ENCODE peak calls at places on chromosome 17, in eight cellular contexts. One of them, this sample, is unnamed.

GRCh38 chr17:60079401-60079861 is 710 bp upstream of the HEATR6 start:
- DNase-seq in stimulated activated CD4-positive, alpha-beta T cell treated with anti-CD3 and anti-CD28 coated beads, Interleukin-2, amount 100 ng/mL, for 48 hours: no peak
- DNase-seq in activated T-helper 2 cell treated with anti-CD3 and anti-CD28 coated beads, Interferon-gamma antibody, Interleukin-2, Interleukin-4, amounts not matched to agents 10 μg/mL and 5 μg/mL and 100 μg/mL, durations not matched to agents 14 hours and 24 hours and 36 hours: no peak
- DNase-seq in activated CD8-positive, alpha-beta memory T cell treated with anti-CD3 and anti-CD28 coated beads, Interleukin-2, amount 50 U/mL, for 4 hours: no peak
- DNase-seq in mucosa of gallbladder: no peak
- DNase-seq in HT1080: peak; percentile 53
- DNase-seq in ureter: no peak
- DNase-seq in adrenal gland: no peak
- DNase-seq in this sample: no peak

GRCh38 chr17:46870116-46870803 is 18.9 kb downstream of the WNT9B start:
- DNase-seq in stimulated activated CD4-positive, alpha-beta T cell treated with anti-CD3 and anti-CD28 coated beads, Interleukin-2, amount 100 ng/mL, for 48 hours: no peak
- DNase-seq in activated T-helper 2 cell treated with anti-CD3 and anti-CD28 coated beads, Interferon-gamma antibody, Interleukin-2, Interleukin-4, amounts not matched to agents 10 μg/mL and 5 μg/mL and 100 μg/mL, durations not matched to agents 14 hours and 24 hours and 36 hours: no peak
- DNase-seq in activated CD8-positive, alpha-beta memory T cell treated with anti-CD3 and anti-CD28 coated beads, Interleukin-2, amount 50 U/mL, for 4 hours: no peak
- DNase-seq in mucosa of gallbladder: peak; percentile 40
- DNase-seq in HT1080: no peak
- DNase-seq in ureter: no peak
- DNase-seq in adrenal gland: no peak
- DNase-seq in this sample: no peak

GRCh38 chr17:44501866-44502265 is 1.3 kb downstream of the GPATCH8 start:
- DNase-seq in stimulated activated CD4-positive, alpha-beta T cell treated with anti-CD3 and anti-CD28 coated beads, Interleukin-2, amount 100 ng/mL, for 48 hours: no peak
- DNase-seq in activated T-helper 2 cell treated with anti-CD3 and anti-CD28 coated beads, Interferon-gamma antibody, Interleukin-2, Interleukin-4, amounts not matched to agents 10 μg/mL and 5 μg/mL and 100 μg/mL, durations not matched to agents 14 hours and 24 hours and 36 hours: no peak
- DNase-seq in activated CD8-positive, alpha-beta memory T cell treated with anti-CD3 and anti-CD28 coated beads, Interleukin-2, amount 50 U/mL, for 4 hours: no peak
- DNase-seq in mucosa of gallbladder: no peak
- DNase-seq in HT1080: peak; percentile 22
- DNase-seq in ureter: no peak
- DNase-seq in adrenal gland: no peak
- DNase-seq in this sample: no peak

GRCh38 chr17:14321980-14322776 is 21.3 kb downstream of the HS3ST3B1 start:
- DNase-seq in stimulated activated CD4-positive, alpha-beta T cell treated with anti-CD3 and anti-CD28 coated beads, Interleukin-2, amount 100 ng/mL, for 48 hours: no peak
- DNase-seq in activated T-helper 2 cell treated with anti-CD3 and anti-CD28 coated beads, Interferon-gamma antibody, Interleukin-2, Interleukin-4, amounts not matched to agents 10 μg/mL and 5 μg/mL and 100 μg/mL, durations not matched to agents 14 hours and 24 hours and 36 hours: no peak
- DNase-seq in activated CD8-positive, alpha-beta memory T cell treated with anti-CD3 and anti-CD28 coated beads, Interleukin-2, amount 50 U/mL, for 4 hours: no peak
- DNase-seq in mucosa of gallbladder: no peak
- DNase-seq in HT1080: peak; percentile 37
- DNase-seq in ureter: no peak
- DNase-seq in adrenal gland: no peak
- DNase-seq in this sample: no peak

GRCh38 chr17:45430006-45430737 is 2.5 kb downstream of the ARHGAP27 start:
- DNase-seq in stimulated activated CD4-positive, alpha-beta T cell treated with anti-CD3 and anti-CD28 coated beads, Interleukin-2, amount 100 ng/mL, for 48 hours: no peak
- DNase-seq in activated T-helper 2 cell treated with anti-CD3 and anti-CD28 coated beads, Interferon-gamma antibody, Interleukin-2, Interleukin-4, amounts not matched to agents 10 μg/mL and 5 μg/mL and 100 μg/mL, durations not matched to agents 14 hours and 24 hours and 36 hours: no peak
- DNase-seq in activated CD8-positive, alpha-beta memory T cell treated with anti-CD3 and anti-CD28 coated beads, Interleukin-2, amount 50 U/mL, for 4 hours: no peak
- DNase-seq in mucosa of gallbladder: no peak
- DNase-seq in HT1080: no peak
- DNase-seq in ureter: no peak
- DNase-seq in adrenal gland: no peak
- DNase-seq in this sample: no peak

GRCh38 chr17:13647551-13647950 is 45.8 kb upstream of the HS3ST3A1 start:
- DNase-seq in stimulated activated CD4-positive, alpha-beta T cell treated with anti-CD3 and anti-CD28 coated beads, Interleukin-2, amount 100 ng/mL, for 48 hours: no peak
- DNase-seq in activated T-helper 2 cell treated with anti-CD3 and anti-CD28 coated beads, Interferon-gamma antibody, Interleukin-2, Interleukin-4, amounts not matched to agents 10 μg/mL and 5 μg/mL and 100 μg/mL, durations not matched to agents 14 hours and 24 hours and 36 hours: no peak
- DNase-seq in activated CD8-positive, alpha-beta memory T cell treated with anti-CD3 and anti-CD28 coated beads, Interleukin-2, amount 50 U/mL, for 4 hours: no peak
- DNase-seq in mucosa of gallbladder: no peak
- DNase-seq in HT1080: no peak
- DNase-seq in ureter: no peak
- DNase-seq in adrenal gland: no peak
- DNase-seq in this sample: no peak

GRCh38 chr17:61205931-61206330 is 193.7 kb upstream of the TBX2 start:
- DNase-seq in stimulated activated CD4-positive, alpha-beta T cell treated with anti-CD3 and anti-CD28 coated beads, Interleukin-2, amount 100 ng/mL, for 48 hours: no peak
- DNase-seq in activated T-helper 2 cell treated with anti-CD3 and anti-CD28 coated beads, Interferon-gamma antibody, Interleukin-2, Interleukin-4, amounts not matched to agents 10 μg/mL and 5 μg/mL and 100 μg/mL, durations not matched to agents 14 hours and 24 hours and 36 hours: no peak
- DNase-seq in activated CD8-positive, alpha-beta memory T cell treated with anti-CD3 and anti-CD28 coated beads, Interleukin-2, amount 50 U/mL, for 4 hours: no peak
- DNase-seq in mucosa of gallbladder: no peak
- DNase-seq in HT1080: peak; percentile 18
- DNase-seq in ureter: no peak
- DNase-seq in adrenal gland: no peak
- DNase-seq in this sample: no peak

GRCh38 chr17:14389656-14390055 is 88.8 kb downstream of the HS3ST3B1 start:
- DNase-seq in stimulated activated CD4-positive, alpha-beta T cell treated with anti-CD3 and anti-CD28 coated beads, Interleukin-2, amount 100 ng/mL, for 48 hours: no peak
- DNase-seq in activated T-helper 2 cell treated with anti-CD3 and anti-CD28 coated beads, Interferon-gamma antibody, Interleukin-2, Interleukin-4, amounts not matched to agents 10 μg/mL and 5 μg/mL and 100 μg/mL, durations not matched to agents 14 hours and 24 hours and 36 hours: no peak
- DNase-seq in activated CD8-positive, alpha-beta memory T cell treated with anti-CD3 and anti-CD28 coated beads, Interleukin-2, amount 50 U/mL, for 4 hours: no peak
- DNase-seq in mucosa of gallbladder: no peak
- DNase-seq in HT1080: no peak
- DNase-seq in ureter: no peak
- DNase-seq in adrenal gland: no peak
- DNase-seq in this sample: no peak

GRCh38 chr17:5500247-5500803 is 14.0 kb downstream of the MIS12 start:
- DNase-seq in stimulated activated CD4-positive, alpha-beta T cell treated with anti-CD3 and anti-CD28 coated beads, Interleukin-2, amount 100 ng/mL, for 48 hours: no peak
- DNase-seq in activated T-helper 2 cell treated with anti-CD3 and anti-CD28 coated beads, Interferon-gamma antibody, Interleukin-2, Interleukin-4, amounts not matched to agents 10 μg/mL and 5 μg/mL and 100 μg/mL, durations not matched to agents 14 hours and 24 hours and 36 hours: no peak
- DNase-seq in activated CD8-positive, alpha-beta memory T cell treated with anti-CD3 and anti-CD28 coated beads, Interleukin-2, amount 50 U/mL, for 4 hours: no peak
- DNase-seq in mucosa of gallbladder: no peak
- DNase-seq in HT1080: no peak
- DNase-seq in ureter: no peak
- DNase-seq in adrenal gland: no peak
- DNase-seq in this sample: no peak

GRCh38 chr17:72476575-72476986 is 355.8 kb downstream of the SOX9 start:
- DNase-seq in stimulated activated CD4-positive, alpha-beta T cell treated with anti-CD3 and anti-CD28 coated beads, Interleukin-2, amount 100 ng/mL, for 48 hours: no peak
- DNase-seq in activated T-helper 2 cell treated with anti-CD3 and anti-CD28 coated beads, Interferon-gamma antibody, Interleukin-2, Interleukin-4, amounts not matched to agents 10 μg/mL and 5 μg/mL and 100 μg/mL, durations not matched to agents 14 hours and 24 hours and 36 hours: no peak
- DNase-seq in activated CD8-positive, alpha-beta memory T cell treated with anti-CD3 and anti-CD28 coated beads, Interleukin-2, amount 50 U/mL, for 4 hours: no peak
- DNase-seq in mucosa of gallbladder: no peak
- DNase-seq in HT1080: no peak
- DNase-seq in ureter: no peak
- DNase-seq in adrenal gland: no peak
- DNase-seq in this sample: no peak

GRCh38 chr17:40705567-40705966 is 2.0 kb upstream of the KRT24 start:
- DNase-seq in stimulated activated CD4-positive, alpha-beta T cell treated with anti-CD3 and anti-CD28 coated beads, Interleukin-2, amount 100 ng/mL, for 48 hours: no peak
- DNase-seq in activated T-helper 2 cell treated with anti-CD3 and anti-CD28 coated beads, Interferon-gamma antibody, Interleukin-2, Interleukin-4, amounts not matched to agents 10 μg/mL and 5 μg/mL and 100 μg/mL, durations not matched to agents 14 hours and 24 hours and 36 hours: no peak
- DNase-seq in activated CD8-positive, alpha-beta memory T cell treated with anti-CD3 and anti-CD28 coated beads, Interleukin-2, amount 50 U/mL, for 4 hours: no peak
- DNase-seq in mucosa of gallbladder: no peak
- DNase-seq in HT1080: no peak
- DNase-seq in ureter: no peak
- DNase-seq in adrenal gland: no peak
- DNase-seq in this sample: no peak

GRCh38 chr17:28552201-28552999 is at the start of gene UNC119:
- DNase-seq in stimulated activated CD4-positive, alpha-beta T cell treated with anti-CD3 and anti-CD28 coated beads, Interleukin-2, amount 100 ng/mL, for 48 hours: peak; percentile 82
- DNase-seq in activated T-helper 2 cell treated with anti-CD3 and anti-CD28 coated beads, Interferon-gamma antibody, Interleukin-2, Interleukin-4, amounts not matched to agents 10 μg/mL and 5 μg/mL and 100 μg/mL, durations not matched to agents 14 hours and 24 hours and 36 hours: peak; percentile 70
- DNase-seq in activated CD8-positive, alpha-beta memory T cell treated with anti-CD3 and anti-CD28 coated beads, Interleukin-2, amount 50 U/mL, for 4 hours: peak; percentile 80
- DNase-seq in mucosa of gallbladder: peak; percentile 74
- DNase-seq in HT1080: peak; percentile 27
- DNase-seq in ureter: peak; percentile 78
- DNase-seq in adrenal gland: peak; percentile 73
- DNase-seq in this sample: no peak

GRCh38 chr17:78351449-78352006 is 8.3 kb downstream of the SOCS3 start:
- DNase-seq in stimulated activated CD4-positive, alpha-beta T cell treated with anti-CD3 and anti-CD28 coated beads, Interleukin-2, amount 100 ng/mL, for 48 hours: no peak
- DNase-seq in activated T-helper 2 cell treated with anti-CD3 and anti-CD28 coated beads, Interferon-gamma antibody, Interleukin-2, Interleukin-4, amounts not matched to agents 10 μg/mL and 5 μg/mL and 100 μg/mL, durations not matched to agents 14 hours and 24 hours and 36 hours: no peak
- DNase-seq in activated CD8-positive, alpha-beta memory T cell treated with anti-CD3 and anti-CD28 coated beads, Interleukin-2, amount 50 U/mL, for 4 hours: no peak
- DNase-seq in mucosa of gallbladder: peak; percentile 92
- DNase-seq in HT1080: no peak
- DNase-seq in ureter: peak; percentile 96
- DNase-seq in adrenal gland: peak; percentile 96
- DNase-seq in this sample: no peak

GRCh38 chr17:4187076-4187475 is 44.1 kb downstream of the CYB5D2 start:
- DNase-seq in stimulated activated CD4-positive, alpha-beta T cell treated with anti-CD3 and anti-CD28 coated beads, Interleukin-2, amount 100 ng/mL, for 48 hours: no peak
- DNase-seq in activated T-helper 2 cell treated with anti-CD3 and anti-CD28 coated beads, Interferon-gamma antibody, Interleukin-2, Interleukin-4, amounts not matched to agents 10 μg/mL and 5 μg/mL and 100 μg/mL, durations not matched to agents 14 hours and 24 hours and 36 hours: no peak
- DNase-seq in activated CD8-positive, alpha-beta memory T cell treated with anti-CD3 and anti-CD28 coated beads, Interleukin-2, amount 50 U/mL, for 4 hours: no peak
- DNase-seq in mucosa of gallbladder: no peak
- DNase-seq in HT1080: no peak
- DNase-seq in ureter: peak; percentile 83
- DNase-seq in adrenal gland: no peak
- DNase-seq in this sample: no peak

GRCh38 chr17:7394452-7395191 is at the start of gene PLSCR3:
- DNase-seq in stimulated activated CD4-positive, alpha-beta T cell treated with anti-CD3 and anti-CD28 coated beads, Interleukin-2, amount 100 ng/mL, for 48 hours: peak; percentile 82
- DNase-seq in activated T-helper 2 cell treated with anti-CD3 and anti-CD28 coated beads, Interferon-gamma antibody, Interleukin-2, Interleukin-4, amounts not matched to agents 10 μg/mL and 5 μg/mL and 100 μg/mL, durations not matched to agents 14 hours and 24 hours and 36 hours: peak; percentile 80
- DNase-seq in activated CD8-positive, alpha-beta memory T cell treated with anti-CD3 and anti-CD28 coated beads, Interleukin-2, amount 50 U/mL, for 4 hours: peak; percentile 84
- DNase-seq in mucosa of gallbladder: peak; percentile 87
- DNase-seq in HT1080: peak; percentile 84
- DNase-seq in ureter: peak; percentile 90
- DNase-seq in adrenal gland: peak; percentile 90
- DNase-seq in this sample: peak; percentile 47

GRCh38 chr17:35788504-35788998 is 6.9 kb downstream of the MMP28 start:
- DNase-seq in stimulated activated CD4-positive, alpha-beta T cell treated with anti-CD3 and anti-CD28 coated beads, Interleukin-2, amount 100 ng/mL, for 48 hours: no peak
- DNase-seq in activated T-helper 2 cell treated with anti-CD3 and anti-CD28 coated beads, Interferon-gamma antibody, Interleukin-2, Interleukin-4, amounts not matched to agents 10 μg/mL and 5 μg/mL and 100 μg/mL, durations not matched to agents 14 hours and 24 hours and 36 hours: no peak
- DNase-seq in activated CD8-positive, alpha-beta memory T cell treated with anti-CD3 and anti-CD28 coated beads, Interleukin-2, amount 50 U/mL, for 4 hours: no peak
- DNase-seq in mucosa of gallbladder: no peak
- DNase-seq in HT1080: peak; percentile 90
- DNase-seq in ureter: no peak
- DNase-seq in adrenal gland: no peak
- DNase-seq in this sample: no peak

GRCh38 chr17:76080207-76080933 is 1.4 kb downstream of the ZACN start:
- DNase-seq in stimulated activated CD4-positive, alpha-beta T cell treated with anti-CD3 and anti-CD28 coated beads, Interleukin-2, amount 100 ng/mL, for 48 hours: no peak
- DNase-seq in activated T-helper 2 cell treated with anti-CD3 and anti-CD28 coated beads, Interferon-gamma antibody, Interleukin-2, Interleukin-4, amounts not matched to agents 10 μg/mL and 5 μg/mL and 100 μg/mL, durations not matched to agents 14 hours and 24 hours and 36 hours: no peak
- DNase-seq in activated CD8-positive, alpha-beta memory T cell treated with anti-CD3 and anti-CD28 coated beads, Interleukin-2, amount 50 U/mL, for 4 hours: no peak
- DNase-seq in mucosa of gallbladder: no peak
- DNase-seq in HT1080: no peak
- DNase-seq in ureter: no peak
- DNase-seq in adrenal gland: no peak
- DNase-seq in this sample: no peak

GRCh38 chr17:4734857-4735475 is 3.7 kb downstream of the MED11 start:
- DNase-seq in stimulated activated CD4-positive, alpha-beta T cell treated with anti-CD3 and anti-CD28 coated beads, Interleukin-2, amount 100 ng/mL, for 48 hours: no peak
- DNase-seq in activated T-helper 2 cell treated with anti-CD3 and anti-CD28 coated beads, Interferon-gamma antibody, Interleukin-2, Interleukin-4, amounts not matched to agents 10 μg/mL and 5 μg/mL and 100 μg/mL, durations not matched to agents 14 hours and 24 hours and 36 hours: no peak
- DNase-seq in activated CD8-positive, alpha-beta memory T cell treated with anti-CD3 and anti-CD28 coated beads, Interleukin-2, amount 50 U/mL, for 4 hours: no peak
- DNase-seq in mucosa of gallbladder: no peak
- DNase-seq in HT1080: no peak
- DNase-seq in ureter: no peak
- DNase-seq in adrenal gland: no peak
- DNase-seq in this sample: no peak

GRCh38 chr17:44587339-44587738 is 30.1 kb downstream of the FZD2 start:
- DNase-seq in stimulated activated CD4-positive, alpha-beta T cell treated with anti-CD3 and anti-CD28 coated beads, Interleukin-2, amount 100 ng/mL, for 48 hours: no peak
- DNase-seq in activated T-helper 2 cell treated with anti-CD3 and anti-CD28 coated beads, Interferon-gamma antibody, Interleukin-2, Interleukin-4, amounts not matched to agents 10 μg/mL and 5 μg/mL and 100 μg/mL, durations not matched to agents 14 hours and 24 hours and 36 hours: no peak
- DNase-seq in activated CD8-positive, alpha-beta memory T cell treated with anti-CD3 and anti-CD28 coated beads, Interleukin-2, amount 50 U/mL, for 4 hours: no peak
- DNase-seq in mucosa of gallbladder: peak; percentile 63
- DNase-seq in HT1080: peak; percentile 90
- DNase-seq in ureter: peak; percentile 59
- DNase-seq in adrenal gland: peak; percentile 83
- DNase-seq in this sample: no peak

GRCh38 chr17:17062866-17063265 is 20.6 kb downstream of the MPRIP start:
- DNase-seq in stimulated activated CD4-positive, alpha-beta T cell treated with anti-CD3 and anti-CD28 coated beads, Interleukin-2, amount 100 ng/mL, for 48 hours: no peak
- DNase-seq in activated T-helper 2 cell treated with anti-CD3 and anti-CD28 coated beads, Interferon-gamma antibody, Interleukin-2, Interleukin-4, amounts not matched to agents 10 μg/mL and 5 μg/mL and 100 μg/mL, durations not matched to agents 14 hours and 24 hours and 36 hours: no peak
- DNase-seq in activated CD8-positive, alpha-beta memory T cell treated with anti-CD3 and anti-CD28 coated beads, Interleukin-2, amount 50 U/mL, for 4 hours: no peak
- DNase-seq in mucosa of gallbladder: no peak
- DNase-seq in HT1080: no peak
- DNase-seq in ureter: no peak
- DNase-seq in adrenal gland: no peak
- DNase-seq in this sample: no peak

GRCh38 chr17:82314012-82314720 is 3.2 kb downstream of the CD7 start:
- DNase-seq in stimulated activated CD4-positive, alpha-beta T cell treated with anti-CD3 and anti-CD28 coated beads, Interleukin-2, amount 100 ng/mL, for 48 hours: no peak
- DNase-seq in activated T-helper 2 cell treated with anti-CD3 and anti-CD28 coated beads, Interferon-gamma antibody, Interleukin-2, Interleukin-4, amounts not matched to agents 10 μg/mL and 5 μg/mL and 100 μg/mL, durations not matched to agents 14 hours and 24 hours and 36 hours: no peak
- DNase-seq in activated CD8-positive, alpha-beta memory T cell treated with anti-CD3 and anti-CD28 coated beads, Interleukin-2, amount 50 U/mL, for 4 hours: no peak
- DNase-seq in mucosa of gallbladder: no peak
- DNase-seq in HT1080: no peak
- DNase-seq in ureter: no peak
- DNase-seq in adrenal gland: no peak
- DNase-seq in this sample: no peak

GRCh38 chr17:58310511-58311428 is 17.8 kb downstream of the TSPOAP1 start:
- DNase-seq in stimulated activated CD4-positive, alpha-beta T cell treated with anti-CD3 and anti-CD28 coated beads, Interleukin-2, amount 100 ng/mL, for 48 hours: no peak
- DNase-seq in activated T-helper 2 cell treated with anti-CD3 and anti-CD28 coated beads, Interferon-gamma antibody, Interleukin-2, Interleukin-4, amounts not matched to agents 10 μg/mL and 5 μg/mL and 100 μg/mL, durations not matched to agents 14 hours and 24 hours and 36 hours: no peak
- DNase-seq in activated CD8-positive, alpha-beta memory T cell treated with anti-CD3 and anti-CD28 coated beads, Interleukin-2, amount 50 U/mL, for 4 hours: no peak
- DNase-seq in mucosa of gallbladder: peak; percentile 6
- DNase-seq in HT1080: no peak
- DNase-seq in ureter: peak; percentile 36
- DNase-seq in adrenal gland: peak; percentile 19
- DNase-seq in this sample: no peak

GRCh38 chr17:46782250-46782953 is 36.1 kb downstream of the WNT3 start:
- DNase-seq in stimulated activated CD4-positive, alpha-beta T cell treated with anti-CD3 and anti-CD28 coated beads, Interleukin-2, amount 100 ng/mL, for 48 hours: peak; percentile 3
- DNase-seq in activated T-helper 2 cell treated with anti-CD3 and anti-CD28 coated beads, Interferon-gamma antibody, Interleukin-2, Interleukin-4, amounts not matched to agents 10 μg/mL and 5 μg/mL and 100 μg/mL, durations not matched to agents 14 hours and 24 hours and 36 hours: no peak
- DNase-seq in activated CD8-positive, alpha-beta memory T cell treated with anti-CD3 and anti-CD28 coated beads, Interleukin-2, amount 50 U/mL, for 4 hours: no peak
- DNase-seq in mucosa of gallbladder: no peak
- DNase-seq in HT1080: peak; percentile 50
- DNase-seq in ureter: no peak
- DNase-seq in adrenal gland: no peak
- DNase-seq in this sample: no peak

GRCh38 chr17:80948091-80948960 is 43.3 kb upstream of the CHMP6 start:
- DNase-seq in stimulated activated CD4-positive, alpha-beta T cell treated with anti-CD3 and anti-CD28 coated beads, Interleukin-2, amount 100 ng/mL, for 48 hours: no peak
- DNase-seq in activated T-helper 2 cell treated with anti-CD3 and anti-CD28 coated beads, Interferon-gamma antibody, Interleukin-2, Interleukin-4, amounts not matched to agents 10 μg/mL and 5 μg/mL and 100 μg/mL, durations not matched to agents 14 hours and 24 hours and 36 hours: no peak
- DNase-seq in activated CD8-positive, alpha-beta memory T cell treated with anti-CD3 and anti-CD28 coated beads, Interleukin-2, amount 50 U/mL, for 4 hours: no peak
- DNase-seq in mucosa of gallbladder: no peak
- DNase-seq in HT1080: no peak
- DNase-seq in ureter: no peak
- DNase-seq in adrenal gland: no peak
- DNase-seq in this sample: no peak

GRCh38 chr17:58680038-58680369 is 11.8 kb downstream of the TEX14 start:
- DNase-seq in stimulated activated CD4-positive, alpha-beta T cell treated with anti-CD3 and anti-CD28 coated beads, Interleukin-2, amount 100 ng/mL, for 48 hours: no peak
- DNase-seq in activated T-helper 2 cell treated with anti-CD3 and anti-CD28 coated beads, Interferon-gamma antibody, Interleukin-2, Interleukin-4, amounts not matched to agents 10 μg/mL and 5 μg/mL and 100 μg/mL, durations not matched to agents 14 hours and 24 hours and 36 hours: no peak
- DNase-seq in activated CD8-positive, alpha-beta memory T cell treated with anti-CD3 and anti-CD28 coated beads, Interleukin-2, amount 50 U/mL, for 4 hours: no peak
- DNase-seq in mucosa of gallbladder: no peak
- DNase-seq in HT1080: no peak
- DNase-seq in ureter: no peak
- DNase-seq in adrenal gland: no peak
- DNase-seq in this sample: no peak

GRCh38 chr17:17414316-17414937 is 62.4 kb upstream of the MED9 start:
- DNase-seq in stimulated activated CD4-positive, alpha-beta T cell treated with anti-CD3 and anti-CD28 coated beads, Interleukin-2, amount 100 ng/mL, for 48 hours: no peak
- DNase-seq in activated T-helper 2 cell treated with anti-CD3 and anti-CD28 coated beads, Interferon-gamma antibody, Interleukin-2, Interleukin-4, amounts not matched to agents 10 μg/mL and 5 μg/mL and 100 μg/mL, durations not matched to agents 14 hours and 24 hours and 36 hours: no peak
- DNase-seq in activated CD8-positive, alpha-beta memory T cell treated with anti-CD3 and anti-CD28 coated beads, Interleukin-2, amount 50 U/mL, for 4 hours: no peak
- DNase-seq in mucosa of gallbladder: no peak
- DNase-seq in HT1080: peak; percentile 10
- DNase-seq in ureter: no peak
- DNase-seq in adrenal gland: no peak
- DNase-seq in this sample: no peak

GRCh38 chr17:42873321-42873720 is 22.3 kb downstream of the AOC3 start:
- DNase-seq in stimulated activated CD4-positive, alpha-beta T cell treated with anti-CD3 and anti-CD28 coated beads, Interleukin-2, amount 100 ng/mL, for 48 hours: no peak
- DNase-seq in activated T-helper 2 cell treated with anti-CD3 and anti-CD28 coated beads, Interferon-gamma antibody, Interleukin-2, Interleukin-4, amounts not matched to agents 10 μg/mL and 5 μg/mL and 100 μg/mL, durations not matched to agents 14 hours and 24 hours and 36 hours: no peak
- DNase-seq in activated CD8-positive, alpha-beta memory T cell treated with anti-CD3 and anti-CD28 coated beads, Interleukin-2, amount 50 U/mL, for 4 hours: no peak
- DNase-seq in mucosa of gallbladder: no peak
- DNase-seq in HT1080: no peak
- DNase-seq in ureter: no peak
- DNase-seq in adrenal gland: no peak
- DNase-seq in this sample: no peak